ENCODE peak calls at places on chromosomes 5 and 9, in ten cellular contexts. One of them, this sample, is unnamed.

GRCh38 chr9:132418743-132419363 is 8.8 kb downstream of the CFAP77 start:
- DNase-seq in fibroblast of lung: no peak
- DNase-seq in T-helper 2 cell treated with Interferon-gamma antibody and Interleukin-4, amounts not matched to agents 5 μg/mL and 100 μg/mL, for 36 hours: no peak
- DNase-seq in fibroblast of the aortic adventitia: no peak
- DNase-seq in A549: no peak
- DNase-seq in memory B cell: no peak
- DNase-seq in lower lobe of right lung: no peak
- DNase-seq in MM.1S: no peak
- DNase-seq in Peyer's patch: no peak
- DNase-seq in epithelial cell of esophagus: no peak
- DNase-seq in this sample: no peak

GRCh38 chr5:3182477-3182876 is 413.2 kb upstream of the IRX1 start:
- DNase-seq in fibroblast of lung: no peak
- DNase-seq in T-helper 2 cell treated with Interferon-gamma antibody and Interleukin-4, amounts not matched to agents 5 μg/mL and 100 μg/mL, for 36 hours: no peak
- DNase-seq in fibroblast of the aortic adventitia: no peak
- DNase-seq in A549: no peak
- DNase-seq in memory B cell: no peak
- DNase-seq in lower lobe of right lung: no peak
- DNase-seq in MM.1S: no peak
- DNase-seq in Peyer's patch: no peak
- DNase-seq in epithelial cell of esophagus: no peak
- DNase-seq in this sample: no peak

GRCh38 chr5:1065891-1066650 is 45.8 kb downstream of the SLC12A7 start:
- DNase-seq in fibroblast of lung: no peak
- DNase-seq in T-helper 2 cell treated with Interferon-gamma antibody and Interleukin-4, amounts not matched to agents 5 μg/mL and 100 μg/mL, for 36 hours: no peak
- DNase-seq in fibroblast of the aortic adventitia: no peak
- DNase-seq in A549: no peak
- DNase-seq in memory B cell: no peak
- DNase-seq in lower lobe of right lung: no peak
- DNase-seq in MM.1S: no peak
- DNase-seq in Peyer's patch: no peak
- DNase-seq in epithelial cell of esophagus: no peak
- DNase-seq in this sample: no peak

GRCh38 chr5:16992006-16992405 is 55.9 kb upstream of the MYO10 start:
- DNase-seq in fibroblast of lung: peak; percentile 27
- DNase-seq in T-helper 2 cell treated with Interferon-gamma antibody and Interleukin-4, amounts not matched to agents 5 μg/mL and 100 μg/mL, for 36 hours: no peak
- DNase-seq in fibroblast of the aortic adventitia: peak; percentile 73
- DNase-seq in A549: no peak
- DNase-seq in memory B cell: no peak
- DNase-seq in lower lobe of right lung: no peak
- DNase-seq in MM.1S: no peak
- DNase-seq in Peyer's patch: no peak
- DNase-seq in epithelial cell of esophagus: peak; percentile 70
- DNase-seq in this sample: peak; percentile 1

GRCh38 chr5:137320056-137321045 is 178.8 kb downstream of the SPOCK1 start:
- DNase-seq in fibroblast of lung: peak; percentile 56
- DNase-seq in T-helper 2 cell treated with Interferon-gamma antibody and Interleukin-4, amounts not matched to agents 5 μg/mL and 100 μg/mL, for 36 hours: peak; percentile 6
- DNase-seq in fibroblast of the aortic adventitia: peak; percentile 87
- DNase-seq in A549: peak; percentile 54
- DNase-seq in memory B cell: no peak
- DNase-seq in lower lobe of right lung: no peak
- DNase-seq in MM.1S: peak; percentile 37
- DNase-seq in Peyer's patch: no peak
- DNase-seq in epithelial cell of esophagus: peak; percentile 65
- DNase-seq in this sample: peak; percentile 20

GRCh38 chr5:134543820-134544692 is 18.6 kb downstream of the JADE2 start:
- DNase-seq in fibroblast of lung: no peak
- DNase-seq in T-helper 2 cell treated with Interferon-gamma antibody and Interleukin-4, amounts not matched to agents 5 μg/mL and 100 μg/mL, for 36 hours: peak; percentile 62
- DNase-seq in fibroblast of the aortic adventitia: no peak
- DNase-seq in A549: no peak
- DNase-seq in memory B cell: peak; percentile 66
- DNase-seq in lower lobe of right lung: peak; percentile 51
- DNase-seq in MM.1S: no peak
- DNase-seq in Peyer's patch: no peak
- DNase-seq in epithelial cell of esophagus: no peak
- DNase-seq in this sample: no peak

GRCh38 chr5:72325566-72326297 is 5.6 kb downstream of the PTCD2 start:
- DNase-seq in fibroblast of lung: peak; percentile 64
- DNase-seq in T-helper 2 cell treated with Interferon-gamma antibody and Interleukin-4, amounts not matched to agents 5 μg/mL and 100 μg/mL, for 36 hours: no peak
- DNase-seq in fibroblast of the aortic adventitia: peak; percentile 87
- DNase-seq in A549: no peak
- DNase-seq in memory B cell: no peak
- DNase-seq in lower lobe of right lung: no peak
- DNase-seq in MM.1S: no peak
- DNase-seq in Peyer's patch: no peak
- DNase-seq in epithelial cell of esophagus: peak; percentile 21
- DNase-seq in this sample: no peak

GRCh38 chr5:112823656-112824055 is 37.4 kb upstream of the SRP19 start:
- DNase-seq in fibroblast of lung: no peak
- DNase-seq in T-helper 2 cell treated with Interferon-gamma antibody and Interleukin-4, amounts not matched to agents 5 μg/mL and 100 μg/mL, for 36 hours: no peak
- DNase-seq in fibroblast of the aortic adventitia: no peak
- DNase-seq in A549: no peak
- DNase-seq in memory B cell: no peak
- DNase-seq in lower lobe of right lung: no peak
- DNase-seq in MM.1S: no peak
- DNase-seq in Peyer's patch: no peak
- DNase-seq in epithelial cell of esophagus: peak; percentile 68
- DNase-seq in this sample: no peak

GRCh38 chr9:22098636-22099332 is 89.7 kb upstream of the CDKN2B start:
- DNase-seq in fibroblast of lung: peak; percentile 62
- DNase-seq in T-helper 2 cell treated with Interferon-gamma antibody and Interleukin-4, amounts not matched to agents 5 μg/mL and 100 μg/mL, for 36 hours: no peak
- DNase-seq in fibroblast of the aortic adventitia: no peak
- DNase-seq in A549: no peak
- DNase-seq in memory B cell: no peak
- DNase-seq in lower lobe of right lung: no peak
- DNase-seq in MM.1S: no peak
- DNase-seq in Peyer's patch: no peak
- DNase-seq in epithelial cell of esophagus: no peak
- DNase-seq in this sample: no peak

GRCh38 chr9:37410969-37411785 is 11.3 kb upstream of the GRHPR start:
- DNase-seq in fibroblast of lung: no peak
- DNase-seq in T-helper 2 cell treated with Interferon-gamma antibody and Interleukin-4, amounts not matched to agents 5 μg/mL and 100 μg/mL, for 36 hours: peak; percentile 44
- DNase-seq in fibroblast of the aortic adventitia: peak; percentile 29
- DNase-seq in A549: peak; percentile 31
- DNase-seq in memory B cell: no peak
- DNase-seq in lower lobe of right lung: no peak
- DNase-seq in MM.1S: no peak
- DNase-seq in Peyer's patch: no peak
- DNase-seq in epithelial cell of esophagus: no peak
- DNase-seq in this sample: no peak

GRCh38 chr9:136095495-136096058 is 488 bp upstream of the NACC2 start:
- DNase-seq in fibroblast of lung: no peak
- DNase-seq in T-helper 2 cell treated with Interferon-gamma antibody and Interleukin-4, amounts not matched to agents 5 μg/mL and 100 μg/mL, for 36 hours: no peak
- DNase-seq in fibroblast of the aortic adventitia: peak; percentile 26
- DNase-seq in A549: peak; percentile 51
- DNase-seq in memory B cell: no peak
- DNase-seq in lower lobe of right lung: peak; percentile 74
- DNase-seq in MM.1S: no peak
- DNase-seq in Peyer's patch: peak; percentile 75
- DNase-seq in epithelial cell of esophagus: peak; percentile 31
- DNase-seq in this sample: no peak

GRCh38 chr9:95731876-95732275 is 143.6 kb upstream of the ERCC6L2 start:
- DNase-seq in fibroblast of lung: no peak
- DNase-seq in T-helper 2 cell treated with Interferon-gamma antibody and Interleukin-4, amounts not matched to agents 5 μg/mL and 100 μg/mL, for 36 hours: no peak
- DNase-seq in fibroblast of the aortic adventitia: no peak
- DNase-seq in A549: no peak
- DNase-seq in memory B cell: no peak
- DNase-seq in lower lobe of right lung: no peak
- DNase-seq in MM.1S: no peak
- DNase-seq in Peyer's patch: no peak
- DNase-seq in epithelial cell of esophagus: no peak
- DNase-seq in this sample: no peak

GRCh38 chr9:23621166-23621565 is 204.9 kb downstream of the ELAVL2 start:
- DNase-seq in fibroblast of lung: no peak
- DNase-seq in T-helper 2 cell treated with Interferon-gamma antibody and Interleukin-4, amounts not matched to agents 5 μg/mL and 100 μg/mL, for 36 hours: no peak
- DNase-seq in fibroblast of the aortic adventitia: no peak
- DNase-seq in A549: no peak
- DNase-seq in memory B cell: no peak
- DNase-seq in lower lobe of right lung: no peak
- DNase-seq in MM.1S: no peak
- DNase-seq in Peyer's patch: no peak
- DNase-seq in epithelial cell of esophagus: peak; percentile 85
- DNase-seq in this sample: peak; percentile 3

GRCh38 chr9:93955356-93956182 is 414 bp upstream of the BARX1 start:
- DNase-seq in fibroblast of lung: no peak
- DNase-seq in T-helper 2 cell treated with Interferon-gamma antibody and Interleukin-4, amounts not matched to agents 5 μg/mL and 100 μg/mL, for 36 hours: peak; percentile 17
- DNase-seq in fibroblast of the aortic adventitia: no peak
- DNase-seq in A549: peak; percentile 52
- DNase-seq in memory B cell: no peak
- DNase-seq in lower lobe of right lung: no peak
- DNase-seq in MM.1S: no peak
- DNase-seq in Peyer's patch: no peak
- DNase-seq in epithelial cell of esophagus: no peak
- DNase-seq in this sample: no peak

GRCh38 chr5:128376577-128376976 is 161.5 kb downstream of the FBN2 start:
- DNase-seq in fibroblast of lung: no peak
- DNase-seq in T-helper 2 cell treated with Interferon-gamma antibody and Interleukin-4, amounts not matched to agents 5 μg/mL and 100 μg/mL, for 36 hours: no peak
- DNase-seq in fibroblast of the aortic adventitia: no peak
- DNase-seq in A549: no peak
- DNase-seq in memory B cell: no peak
- DNase-seq in lower lobe of right lung: no peak
- DNase-seq in MM.1S: no peak
- DNase-seq in Peyer's patch: no peak
- DNase-seq in epithelial cell of esophagus: no peak
- DNase-seq in this sample: no peak

GRCh38 chr5:55173696-55174101 is 722 bp upstream of the CDC20B start:
- DNase-seq in fibroblast of lung: no peak
- DNase-seq in T-helper 2 cell treated with Interferon-gamma antibody and Interleukin-4, amounts not matched to agents 5 μg/mL and 100 μg/mL, for 36 hours: no peak
- DNase-seq in fibroblast of the aortic adventitia: no peak
- DNase-seq in A549: no peak
- DNase-seq in memory B cell: peak; percentile 19
- DNase-seq in lower lobe of right lung: no peak
- DNase-seq in MM.1S: no peak
- DNase-seq in Peyer's patch: no peak
- DNase-seq in epithelial cell of esophagus: no peak
- DNase-seq in this sample: no peak

GRCh38 chr5:135243194-135244191 is 155.5 kb downstream of the MACROH2A1 start:
- DNase-seq in fibroblast of lung: peak; percentile 62
- DNase-seq in T-helper 2 cell treated with Interferon-gamma antibody and Interleukin-4, amounts not matched to agents 5 μg/mL and 100 μg/mL, for 36 hours: no peak
- DNase-seq in fibroblast of the aortic adventitia: peak; percentile 84
- DNase-seq in A549: no peak
- DNase-seq in memory B cell: no peak
- DNase-seq in lower lobe of right lung: no peak
- DNase-seq in MM.1S: no peak
- DNase-seq in Peyer's patch: peak; percentile 40
- DNase-seq in epithelial cell of esophagus: no peak
- DNase-seq in this sample: no peak

GRCh38 chr9:116647515-116647809 is 39.6 kb upstream of the TRIM32 start:
- DNase-seq in fibroblast of lung: no peak
- DNase-seq in T-helper 2 cell treated with Interferon-gamma antibody and Interleukin-4, amounts not matched to agents 5 μg/mL and 100 μg/mL, for 36 hours: no peak
- DNase-seq in fibroblast of the aortic adventitia: no peak
- DNase-seq in A549: no peak
- DNase-seq in memory B cell: no peak
- DNase-seq in lower lobe of right lung: no peak
- DNase-seq in MM.1S: no peak
- DNase-seq in Peyer's patch: no peak
- DNase-seq in epithelial cell of esophagus: no peak
- DNase-seq in this sample: no peak

GRCh38 chr9:136327313-136327971 is at the start of gene GPSM1:
- DNase-seq in fibroblast of lung: peak; percentile 74
- DNase-seq in T-helper 2 cell treated with Interferon-gamma antibody and Interleukin-4, amounts not matched to agents 5 μg/mL and 100 μg/mL, for 36 hours: peak; percentile 60
- DNase-seq in fibroblast of the aortic adventitia: peak; percentile 43
- DNase-seq in A549: no peak
- DNase-seq in memory B cell: no peak
- DNase-seq in lower lobe of right lung: no peak
- DNase-seq in MM.1S: no peak
- DNase-seq in Peyer's patch: no peak
- DNase-seq in epithelial cell of esophagus: peak; percentile 33
- DNase-seq in this sample: no peak

GRCh38 chr5:1409386-1410110 is 35.7 kb downstream of the SLC6A3 start:
- DNase-seq in fibroblast of lung: peak; percentile 5
- DNase-seq in T-helper 2 cell treated with Interferon-gamma antibody and Interleukin-4, amounts not matched to agents 5 μg/mL and 100 μg/mL, for 36 hours: no peak
- DNase-seq in fibroblast of the aortic adventitia: peak; percentile 19
- DNase-seq in A549: no peak
- DNase-seq in memory B cell: no peak
- DNase-seq in lower lobe of right lung: peak; percentile 30
- DNase-seq in MM.1S: peak; percentile 45
- DNase-seq in Peyer's patch: peak; percentile 48
- DNase-seq in epithelial cell of esophagus: peak; percentile 10
- DNase-seq in this sample: no peak

GRCh38 chr5:106860398-106861044 is 810.2 kb downstream of the EFNA5 start:
- DNase-seq in fibroblast of lung: no peak
- DNase-seq in T-helper 2 cell treated with Interferon-gamma antibody and Interleukin-4, amounts not matched to agents 5 μg/mL and 100 μg/mL, for 36 hours: no peak
- DNase-seq in fibroblast of the aortic adventitia: no peak
- DNase-seq in A549: no peak
- DNase-seq in memory B cell: no peak
- DNase-seq in lower lobe of right lung: no peak
- DNase-seq in MM.1S: peak; percentile 25
- DNase-seq in Peyer's patch: no peak
- DNase-seq in epithelial cell of esophagus: no peak
- DNase-seq in this sample: no peak

GRCh38 chr5:30607301-30607700 is 586.2 kb upstream of the CDH6 start:
- DNase-seq in fibroblast of lung: no peak
- DNase-seq in T-helper 2 cell treated with Interferon-gamma antibody and Interleukin-4, amounts not matched to agents 5 μg/mL and 100 μg/mL, for 36 hours: no peak
- DNase-seq in fibroblast of the aortic adventitia: no peak
- DNase-seq in A549: no peak
- DNase-seq in memory B cell: no peak
- DNase-seq in lower lobe of right lung: no peak
- DNase-seq in MM.1S: no peak
- DNase-seq in Peyer's patch: no peak
- DNase-seq in epithelial cell of esophagus: peak; percentile 44
- DNase-seq in this sample: no peak

GRCh38 chr9:36268007-36268427 is 9.8 kb upstream of the GNE start:
- DNase-seq in fibroblast of lung: peak; percentile 39
- DNase-seq in T-helper 2 cell treated with Interferon-gamma antibody and Interleukin-4, amounts not matched to agents 5 μg/mL and 100 μg/mL, for 36 hours: no peak
- DNase-seq in fibroblast of the aortic adventitia: peak; percentile 70
- DNase-seq in A549: no peak
- DNase-seq in memory B cell: no peak
- DNase-seq in lower lobe of right lung: no peak
- DNase-seq in MM.1S: no peak
- DNase-seq in Peyer's patch: no peak
- DNase-seq in epithelial cell of esophagus: peak; percentile 85
- DNase-seq in this sample: no peak

GRCh38 chr5:89729623-89730390 is 679.7 kb downstream of the CETN3 start:
- DNase-seq in fibroblast of lung: no peak
- DNase-seq in T-helper 2 cell treated with Interferon-gamma antibody and Interleukin-4, amounts not matched to agents 5 μg/mL and 100 μg/mL, for 36 hours: no peak
- DNase-seq in fibroblast of the aortic adventitia: peak; percentile 38
- DNase-seq in A549: no peak
- DNase-seq in memory B cell: no peak
- DNase-seq in lower lobe of right lung: no peak
- DNase-seq in MM.1S: peak; percentile 39
- DNase-seq in Peyer's patch: no peak
- DNase-seq in epithelial cell of esophagus: peak; percentile 38
- DNase-seq in this sample: no peak

GRCh38 chr5:50420343-50420935 is 20.6 kb downstream of the EMB start:
- DNase-seq in fibroblast of lung: no peak
- DNase-seq in T-helper 2 cell treated with Interferon-gamma antibody and Interleukin-4, amounts not matched to agents 5 μg/mL and 100 μg/mL, for 36 hours: no peak
- DNase-seq in fibroblast of the aortic adventitia: no peak
- DNase-seq in A549: no peak
- DNase-seq in memory B cell: no peak
- DNase-seq in lower lobe of right lung: no peak
- DNase-seq in MM.1S: no peak
- DNase-seq in Peyer's patch: no peak
- DNase-seq in epithelial cell of esophagus: no peak
- DNase-seq in this sample: no peak

GRCh38 chr9:127557466-127557869 is 54.6 kb upstream of the STXBP1 start:
- DNase-seq in fibroblast of lung: peak; percentile 82
- DNase-seq in T-helper 2 cell treated with Interferon-gamma antibody and Interleukin-4, amounts not matched to agents 5 μg/mL and 100 μg/mL, for 36 hours: no peak
- DNase-seq in fibroblast of the aortic adventitia: peak; percentile 72
- DNase-seq in A549: no peak
- DNase-seq in memory B cell: no peak
- DNase-seq in lower lobe of right lung: peak; percentile 46
- DNase-seq in MM.1S: no peak
- DNase-seq in Peyer's patch: no peak
- DNase-seq in epithelial cell of esophagus: no peak
- DNase-seq in this sample: peak; percentile 22

GRCh38 chr5:81506900-81507588 is 113.1 kb upstream of the ACOT12 start:
- DNase-seq in fibroblast of lung: peak; percentile 96
- DNase-seq in T-helper 2 cell treated with Interferon-gamma antibody and Interleukin-4, amounts not matched to agents 5 μg/mL and 100 μg/mL, for 36 hours: peak; percentile 30
- DNase-seq in fibroblast of the aortic adventitia: peak; percentile 94
- DNase-seq in A549: peak; percentile 88
- DNase-seq in memory B cell: peak; percentile 46
- DNase-seq in lower lobe of right lung: no peak
- DNase-seq in MM.1S: peak; percentile 86
- DNase-seq in Peyer's patch: no peak
- DNase-seq in epithelial cell of esophagus: peak; percentile 80
- DNase-seq in this sample: peak; percentile 2